ENCODE peak calls at places on chromosome 1, in nine cellular contexts. E, D, G, N, V, C, R, W and X are unnamed samples.

GRCh38 chr1:235972316-235973090 is 92.4 kb downstream of the NID1 start:
- DNase-seq in E (no peak), D (peak; percentile 72), G (no peak), N (no peak), V (no peak), C (peak; percentile 1), R (no peak), W (peak; percentile 83), X (no peak)

GRCh38 chr1:233665575-233666270 is 51.8 kb downstream of the KCNK1 start:
- DNase-seq in E (no peak), D (no peak), G (no peak), N (no peak), V (no peak), C (no peak), R (no peak), W (no peak), X (no peak)

GRCh38 chr1:66360285-66360724 is 173.6 kb upstream of the SGIP1 start:
- DNase-seq in E (no peak), D (no peak), G (no peak), N (no peak), V (no peak), C (peak; percentile 84), R (no peak), W (no peak), X (no peak)

GRCh38 chr1:39617488-39618049 is 21.9 kb downstream of the HEYL start:
- DNase-seq in E (no peak), D (no peak), G (no peak), N (no peak), V (no peak), C (no peak), R (no peak), W (no peak), X (no peak)

GRCh38 chr1:27145934-27146354 is 9.0 kb downstream of the SLC9A1 start:
- DNase-seq in E (no peak), D (peak; percentile 77), G (peak; percentile 37), N (no peak), V (no peak), C (peak; percentile 30), R (no peak), W (peak; percentile 90), X (peak; percentile 56)

GRCh38 chr1:154791292-154792278 is 78.5 kb downstream of the KCNN3 start:
- DNase-seq in E (peak; percentile 50), D (no peak), G (no peak), N (peak; percentile 80), V (peak; percentile 70), C (peak; percentile 69), R (no peak), W (peak; percentile 38), X (no peak)

GRCh38 chr1:112247971-112248370 is 148.0 kb upstream of the CTTNBP2NL start:
- DNase-seq in E (no peak), D (no peak), G (peak; percentile 57), N (peak; percentile 31), V (no peak), C (no peak), R (no peak), W (no peak), X (no peak)

GRCh38 chr1:116775116-116775752 is 21.0 kb downstream of the CD2 start:
- DNase-seq in E (no peak), D (no peak), G (no peak), N (peak; percentile 30), V (no peak), C (no peak), R (no peak), W (no peak), X (no peak)

GRCh38 chr1:198084509-198084908 is 72.3 kb upstream of the NEK7 start:
- DNase-seq in E (no peak), D (no peak), G (no peak), N (no peak), V (no peak), C (no peak), R (no peak), W (no peak), X (no peak)

GRCh38 chr1:92478393-92478792 is 8.3 kb downstream of the GFI1 start:
- DNase-seq in E (no peak), D (no peak), G (no peak), N (no peak), V (no peak), C (no peak), R (no peak), W (no peak), X (no peak)

DNA sequence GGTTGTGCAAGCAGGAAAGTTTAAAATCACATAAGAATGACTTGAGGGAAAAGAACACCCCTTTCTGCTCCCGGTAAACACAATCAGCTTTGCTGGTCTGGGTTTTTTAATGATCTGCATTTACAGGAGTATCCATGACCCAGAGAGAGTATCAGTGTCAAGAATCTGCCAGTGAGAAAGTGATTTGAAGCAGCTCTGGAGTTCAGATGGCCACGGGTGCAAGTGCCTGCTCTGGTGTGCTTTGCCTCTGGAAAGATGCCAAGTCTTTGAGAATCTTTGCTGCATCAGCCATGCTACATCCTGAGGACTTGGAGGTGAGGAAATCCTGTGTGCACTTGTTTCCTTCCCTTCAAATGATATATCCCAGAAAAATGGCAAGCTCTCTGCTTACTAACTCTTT is 18.6 kb upstream of the MYSM1 start:
- DNase-seq in E (no peak), D (no peak), G (no peak), N (no peak), V (no peak), C (peak; percentile 11), R (no peak), W (no peak), X (no peak)
- H3K27ac ChIP-seq in E (peak overlapping the region; percentile 40), D (no peak overlapping the region), G (no peak overlapping the region), N (no peak overlapping the region), V (no peak overlapping the region), C (no peak overlapping the region), R (peak overlapping the region; percentile 63), W (no peak overlapping the region), X (no peak overlapping the region)

DNA sequence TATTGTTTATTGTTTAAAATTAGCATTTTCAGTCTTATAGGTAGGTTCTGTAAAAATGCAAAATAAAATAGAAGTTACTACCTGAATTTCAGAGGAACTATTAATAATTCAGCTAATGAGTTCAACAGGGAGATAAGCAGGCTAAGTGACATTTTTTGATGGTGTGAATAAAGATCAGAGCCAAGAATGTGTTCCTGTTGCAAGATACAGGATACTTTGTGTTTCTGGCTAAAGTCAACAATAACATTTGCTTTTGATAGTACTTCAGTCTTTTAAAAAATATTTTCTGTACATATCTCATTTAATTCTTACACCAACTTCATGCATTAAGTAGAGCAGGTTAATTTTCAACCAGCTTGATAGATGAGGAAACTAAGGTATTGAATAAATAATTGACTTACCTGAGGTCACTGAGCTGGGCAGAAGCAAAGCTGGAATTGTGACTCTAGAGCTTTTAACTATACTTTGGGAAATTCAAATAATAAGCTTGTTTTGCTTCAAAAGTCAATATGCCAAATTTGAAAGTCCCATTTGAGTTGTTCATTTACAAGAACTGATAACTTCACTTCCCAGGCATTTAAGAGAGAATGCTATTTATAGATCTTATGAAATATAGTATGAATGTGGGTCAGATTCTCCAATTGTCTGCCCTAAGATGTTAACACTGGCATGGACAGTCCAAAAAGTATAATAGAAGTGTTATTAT is 6.0 kb downstream of the GORAB start:
- DNase-seq in E (no peak), D (no peak), G (no peak), N (no peak), V (no peak), C (no peak), R (no peak), W (peak; percentile 63), X (no peak)
- H3K36me3 ChIP-seq in E (peaks cover 10% of the 10 kb centered on the region), D (no peaks in the 10 kb centered on the region), G (no peaks in the 10 kb centered on the region), N (peaks cover 19% of the 10 kb centered on the region), V (peaks cover 30% of the 10 kb centered on the region), C (peaks cover 22% of the 10 kb centered on the region), R (peaks cover 40% of the 10 kb centered on the region), W (peaks cover 32% of the 10 kb centered on the region), X (no peaks in the 10 kb centered on the region)

DNA sequence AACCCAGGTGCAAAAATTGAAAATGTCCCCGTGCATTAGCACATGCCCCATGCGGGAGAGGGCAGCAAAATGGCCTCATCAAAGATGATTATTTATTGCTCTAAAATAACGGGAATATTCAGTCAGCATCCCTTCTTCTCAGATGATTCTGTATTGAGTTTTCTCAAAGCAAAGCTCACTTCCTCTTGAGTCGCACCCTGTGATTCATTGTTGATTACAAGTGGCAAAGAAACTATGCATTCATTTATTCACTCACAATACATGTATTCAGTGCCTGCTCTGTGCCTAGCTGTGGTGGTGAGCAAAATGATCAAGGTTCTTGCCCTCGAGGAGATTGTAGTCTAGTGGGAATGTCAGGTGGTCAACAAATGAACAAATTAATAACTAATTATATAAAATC is 226.0 kb upstream of the KAZN start:
- DNase-seq in E (no peak), D (no peak), G (no peak), N (no peak), V (no peak), C (no peak), R (no peak), W (no peak), X (no peak)
- H3K4me1 ChIP-seq in E (no peaks in the 10 kb centered on the region), D (peaks cover 3% of the 10 kb centered on the region), G (no peaks in the 10 kb centered on the region), N (no peaks in the 10 kb centered on the region), V (peaks cover 3% of the 10 kb centered on the region), C (no peaks in the 10 kb centered on the region), R (no peaks in the 10 kb centered on the region), W (no peaks in the 10 kb centered on the region), X (no peaks in the 10 kb centered on the region)

GRCh38 chr1:184752656-184753055 is 2.0 kb downstream of the EDEM3 start:
- DNase-seq in E (no peak), D (no peak), G (no peak), N (no peak), V (no peak), C (no peak), R (no peak), W (no peak), X (no peak)

GRCh38 chr1:184753608-184754478 is 815 bp downstream of the EDEM3 start:
- DNase-seq in E (peak; percentile 45), D (peak; percentile 64), G (peak; percentile 48), N (peak; percentile 32), V (peak; percentile 51), C (peak; percentile 56), R (peak; percentile 60), W (peak; percentile 31), X (no peak)

GRCh38 chr1:184755226-184756065 is 788 bp upstream of the EDEM3 start:
- DNase-seq in E (no peak), D (no peak), G (peak; percentile 23), N (no peak), V (peak; percentile 13), C (peak; percentile 40), R (no peak), W (peak; percentile 50), X (no peak)

GRCh38 chr1:184754479-184755225 is at the start of gene EDEM3:
- DNase-seq in E (peak; percentile 98), D (peak; percentile 100), G (peak; percentile 100), N (peak; percentile 99), V (peak; percentile 98), C (peak; percentile 100), R (peak; percentile 100), W (peak; percentile 99), X (peak; percentile 96)

DNA sequence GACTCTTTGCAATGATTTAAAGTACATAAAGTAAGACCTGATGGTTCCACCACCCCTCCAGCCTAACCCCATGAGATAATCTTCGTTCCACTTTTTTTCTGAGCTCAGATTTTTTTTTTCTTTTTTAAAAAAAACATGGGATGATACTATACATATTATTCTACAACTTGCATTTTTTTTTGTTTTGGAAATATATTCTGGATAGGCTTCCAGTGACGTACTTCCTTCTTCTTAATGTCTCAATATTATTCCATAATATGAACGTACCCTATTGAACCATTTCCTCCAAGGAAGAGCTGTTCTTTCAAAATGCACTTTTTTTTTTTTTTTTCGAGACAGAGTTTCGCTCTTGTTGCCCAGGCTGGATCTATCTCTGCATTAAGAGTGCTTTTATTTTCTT is 1.6 kb downstream of the EDEM3 start:
- DNase-seq in E (no peak), D (no peak), G (no peak), N (no peak), V (no peak), C (no peak), R (no peak), W (no peak), X (no peak)
- H3K27ac ChIP-seq in E (peak overlapping the region; percentile 97), D (no peak overlapping the region), G (no peak overlapping the region), N (no peak overlapping the region), V (peak overlapping the region; percentile 95), C (peak overlapping the region; percentile 81), R (peak overlapping the region; percentile 98), W (no peak overlapping the region), X (no peak overlapping the region)